ENCODE peak calls at places on chromosomes 16 and 17, in nine cellular contexts. One of them, this sample, is unnamed.

GRCh38 chr16:56869513-56870270 is 4.7 kb downstream of the SLC12A3 start:
- DNase-seq in PC-9: no peak
- DNase-seq in AG04450: no peak
- DNase-seq in prostate gland: no peak
- DNase-seq in PC-3: peak
- DNase-seq in AG10803: no peak
- DNase-seq in upper lobe of right lung: no peak
- DNase-seq in heart left ventricle: no peak
- DNase-seq in sigmoid colon: no peak
- DNase-seq in this sample: peak

GRCh38 chr17:40485851-40486512 is 15.4 kb downstream of the TNS4 start:
- DNase-seq in PC-3: peak
- DNase-seq in AG04450: peak
- DNase-seq in prostate gland: peak
- DNase-seq in PC-9: peak
- DNase-seq in sigmoid colon: peak
- DNase-seq in upper lobe of right lung: no peak
- DNase-seq in heart left ventricle: no peak
- DNase-seq in AG10803: peak
- DNase-seq in this sample: peak

GRCh38 chr17:75428775-75429469 is 23.4 kb upstream of the GRB2 start:
- DNase-seq in prostate gland: no peak
- DNase-seq in sigmoid colon: no peak
- DNase-seq in AG10803: peak
- DNase-seq in heart left ventricle: no peak
- DNase-seq in PC-3: peak
- DNase-seq in upper lobe of right lung: no peak
- DNase-seq in AG04450: peak
- DNase-seq in PC-9: peak
- DNase-seq in this sample: peak

GRCh38 chr17:74742153-74742515 is 5.1 kb downstream of the RAB37 start:
- DNase-seq in sigmoid colon: no peak
- DNase-seq in prostate gland: no peak
- DNase-seq in PC-3: peak
- DNase-seq in AG10803: no peak
- DNase-seq in PC-9: peak
- DNase-seq in heart left ventricle: peak
- DNase-seq in upper lobe of right lung: no peak
- DNase-seq in AG04450: no peak
- DNase-seq in this sample: no peak

GRCh38 chr17:3687949-3688614 is 7.9 kb downstream of the P2RX5 start:
- DNase-seq in heart left ventricle: no peak
- DNase-seq in AG04450: no peak
- DNase-seq in prostate gland: no peak
- DNase-seq in PC-9: no peak
- DNase-seq in AG10803: no peak
- DNase-seq in upper lobe of right lung: no peak
- DNase-seq in sigmoid colon: no peak
- DNase-seq in PC-3: no peak
- DNase-seq in this sample: no peak

GRCh38 chr17:40568074-40568836 is 3.0 kb upstream of the CCR7 start:
- DNase-seq in prostate gland: no peak
- DNase-seq in upper lobe of right lung: no peak
- DNase-seq in PC-9: no peak
- DNase-seq in PC-3: no peak
- DNase-seq in heart left ventricle: no peak
- DNase-seq in AG10803: no peak
- DNase-seq in sigmoid colon: no peak
- DNase-seq in AG04450: no peak
- DNase-seq in this sample: no peak

GRCh38 chr17:47203984-47204721 is 5.0 kb upstream of the MYL4 start:
- DNase-seq in PC-9: no peak
- DNase-seq in AG10803: peak
- DNase-seq in upper lobe of right lung: no peak
- DNase-seq in AG04450: no peak
- DNase-seq in PC-3: no peak
- DNase-seq in prostate gland: no peak
- DNase-seq in sigmoid colon: no peak
- DNase-seq in heart left ventricle: no peak
- DNase-seq in this sample: peak

GRCh38 chr16:71564377-71564967 is 12.4 kb downstream of the TAT start:
- DNase-seq in upper lobe of right lung: no peak
- DNase-seq in PC-9: no peak
- DNase-seq in heart left ventricle: no peak
- DNase-seq in sigmoid colon: no peak
- DNase-seq in AG10803: no peak
- DNase-seq in AG04450: no peak
- DNase-seq in PC-3: peak
- DNase-seq in prostate gland: no peak
- DNase-seq in this sample: no peak

GRCh38 chr17:8632087-8632486 is 1.6 kb upstream of the MYH10 start:
- DNase-seq in PC-3: no peak
- DNase-seq in upper lobe of right lung: no peak
- DNase-seq in sigmoid colon: no peak
- DNase-seq in AG04450: no peak
- DNase-seq in prostate gland: peak
- DNase-seq in PC-9: no peak
- DNase-seq in AG10803: no peak
- DNase-seq in heart left ventricle: peak
- DNase-seq in this sample: no peak

GRCh38 chr17:72336026-72336803 is 215.4 kb downstream of the SOX9 start:
- DNase-seq in sigmoid colon: no peak
- DNase-seq in prostate gland: no peak
- DNase-seq in AG10803: no peak
- DNase-seq in heart left ventricle: no peak
- DNase-seq in AG04450: no peak
- DNase-seq in upper lobe of right lung: no peak
- DNase-seq in PC-3: no peak
- DNase-seq in PC-9: no peak
- DNase-seq in this sample: no peak

GRCh38 chr16:20774703-20775362 is 11.0 kb downstream of the ACSM3 start:
- DNase-seq in heart left ventricle: peak
- DNase-seq in AG10803: peak
- DNase-seq in upper lobe of right lung: peak
- DNase-seq in prostate gland: peak
- DNase-seq in AG04450: peak
- DNase-seq in PC-9: no peak
- DNase-seq in PC-3: peak
- DNase-seq in sigmoid colon: no peak
- DNase-seq in this sample: peak

GRCh38 chr17:8757189-8757588 is 1.2 kb downstream of the SPDYE4 start:
- DNase-seq in upper lobe of right lung: no peak
- DNase-seq in PC-9: no peak
- DNase-seq in AG04450: no peak
- DNase-seq in AG10803: no peak
- DNase-seq in prostate gland: no peak
- DNase-seq in heart left ventricle: no peak
- DNase-seq in PC-3: no peak
- DNase-seq in sigmoid colon: no peak
- DNase-seq in this sample: no peak

GRCh38 chr17:11121680-11122079 is 119.3 kb upstream of the SHISA6 start:
- DNase-seq in AG10803: no peak
- DNase-seq in heart left ventricle: no peak
- DNase-seq in sigmoid colon: no peak
- DNase-seq in upper lobe of right lung: no peak
- DNase-seq in prostate gland: no peak
- DNase-seq in AG04450: no peak
- DNase-seq in PC-9: no peak
- DNase-seq in PC-3: no peak
- DNase-seq in this sample: no peak

GRCh38 chr17:75182569-75183436 is at the start of gene SUMO2:
- DNase-seq in heart left ventricle: peak
- DNase-seq in prostate gland: peak
- DNase-seq in AG04450: peak
- DNase-seq in upper lobe of right lung: peak
- DNase-seq in AG10803: peak
- DNase-seq in PC-3: peak
- DNase-seq in PC-9: peak
- DNase-seq in sigmoid colon: peak
- DNase-seq in this sample: peak

GRCh38 chr16:19083670-19084069 is 16.3 kb downstream of the COQ7 start:
- DNase-seq in AG04450: no peak
- DNase-seq in AG10803: no peak
- DNase-seq in prostate gland: no peak
- DNase-seq in PC-9: no peak
- DNase-seq in heart left ventricle: no peak
- DNase-seq in upper lobe of right lung: no peak
- DNase-seq in PC-3: no peak
- DNase-seq in sigmoid colon: no peak
- DNase-seq in this sample: no peak

GRCh38 chr16:19084139-19084538 is 16.7 kb downstream of the COQ7 start:
- DNase-seq in upper lobe of right lung: no peak
- DNase-seq in AG10803: no peak
- DNase-seq in AG04450: no peak
- DNase-seq in PC-9: no peak
- DNase-seq in heart left ventricle: no peak
- DNase-seq in PC-3: no peak
- DNase-seq in sigmoid colon: no peak
- DNase-seq in prostate gland: no peak
- DNase-seq in this sample: no peak

GRCh38 chr16:19084879-19085278 is 17.5 kb downstream of the COQ7 start:
- DNase-seq in sigmoid colon: no peak
- DNase-seq in PC-9: no peak
- DNase-seq in prostate gland: no peak
- DNase-seq in AG04450: no peak
- DNase-seq in PC-3: no peak
- DNase-seq in AG10803: no peak
- DNase-seq in upper lobe of right lung: no peak
- DNase-seq in heart left ventricle: no peak
- DNase-seq in this sample: no peak

GRCh38 chr16:19086322-19087199 is 19.1 kb downstream of the COQ7 start:
- DNase-seq in heart left ventricle: peak
- DNase-seq in upper lobe of right lung: peak
- DNase-seq in sigmoid colon: peak
- DNase-seq in AG04450: peak
- DNase-seq in AG10803: peak
- DNase-seq in prostate gland: peak
- DNase-seq in PC-9: peak
- DNase-seq in PC-3: peak
- DNase-seq in this sample: peak

GRCh38 chr16:19085679-19086200 is 18.3 kb downstream of the COQ7 start:
- DNase-seq in PC-3: no peak
- DNase-seq in heart left ventricle: no peak
- DNase-seq in AG04450: no peak
- DNase-seq in upper lobe of right lung: no peak
- DNase-seq in prostate gland: no peak
- DNase-seq in sigmoid colon: no peak
- DNase-seq in PC-9: no peak
- DNase-seq in AG10803: peak
- DNase-seq in this sample: peak
- H3K4me3 ChIP-seq in PC-3: peak
- H3K4me3 ChIP-seq in heart left ventricle: peak
- H3K4me3 ChIP-seq in AG04450: no peak
- H3K4me3 ChIP-seq in upper lobe of right lung: no peak
- H3K4me3 ChIP-seq in prostate gland: no peak
- H3K4me3 ChIP-seq in sigmoid colon: peak
- H3K4me3 ChIP-seq in PC-9: no peak
- H3K4me3 ChIP-seq in AG10803: no peak
- H3K4me3 ChIP-seq in this sample: no peak

GRCh38 chr17:44655983-44656700 is at the start of gene MEIOC:
- DNase-seq in heart left ventricle: no peak
- DNase-seq in PC-3: no peak
- DNase-seq in sigmoid colon: no peak
- DNase-seq in PC-9: no peak
- DNase-seq in prostate gland: no peak
- DNase-seq in upper lobe of right lung: no peak
- DNase-seq in AG04450: no peak
- DNase-seq in AG10803: no peak
- DNase-seq in this sample: peak
- TF ChIP-seq CTCF in heart left ventricle: no peak
- TF ChIP-seq CTCF in PC-3: no peak
- TF ChIP-seq CTCF in sigmoid colon: no peak
- TF ChIP-seq CTCF in PC-9: no peak
- TF ChIP-seq CTCF in prostate gland: no peak
- TF ChIP-seq CTCF in upper lobe of right lung: no peak
- TF ChIP-seq CTCF in AG04450: peak
- TF ChIP-seq CTCF in AG10803: peak
- TF ChIP-seq CTCF in this sample: no peak

GRCh38 chr16:777826-778225 is 10.4 kb downstream of the RPUSD1 start:
- DNase-seq in upper lobe of right lung: no peak
- DNase-seq in AG10803: no peak
- DNase-seq in PC-3: peak
- DNase-seq in PC-9: no peak
- DNase-seq in sigmoid colon: no peak
- DNase-seq in heart left ventricle: no peak
- DNase-seq in AG04450: no peak
- DNase-seq in prostate gland: no peak
- DNase-seq in this sample: no peak
- H3K4me3 ChIP-seq in upper lobe of right lung: no peak
- H3K4me3 ChIP-seq in AG10803: no peak
- H3K4me3 ChIP-seq in PC-3: no peak
- H3K4me3 ChIP-seq in PC-9: no peak
- H3K4me3 ChIP-seq in sigmoid colon: no peak
- H3K4me3 ChIP-seq in heart left ventricle: no peak
- H3K4me3 ChIP-seq in AG04450: no peak
- H3K4me3 ChIP-seq in prostate gland: no peak
- H3K4me3 ChIP-seq in this sample: no peak

GRCh38 chr16:49356728-49357488 is 16.7 kb upstream of the C16orf78 start:
- DNase-seq in PC-3: no peak
- DNase-seq in heart left ventricle: no peak
- DNase-seq in prostate gland: no peak
- DNase-seq in AG04450: no peak
- DNase-seq in AG10803: no peak
- DNase-seq in sigmoid colon: no peak
- DNase-seq in upper lobe of right lung: no peak
- DNase-seq in PC-9: no peak
- DNase-seq in this sample: no peak

GRCh38 chr16:49354101-49354500 is 19.5 kb upstream of the C16orf78 start:
- DNase-seq in PC-3: no peak
- DNase-seq in prostate gland: no peak
- DNase-seq in upper lobe of right lung: no peak
- DNase-seq in sigmoid colon: no peak
- DNase-seq in PC-9: no peak
- DNase-seq in AG04450: no peak
- DNase-seq in heart left ventricle: no peak
- DNase-seq in AG10803: no peak
- DNase-seq in this sample: no peak

GRCh38 chr16:49353650-49354049 is 20.0 kb upstream of the C16orf78 start:
- DNase-seq in upper lobe of right lung: no peak
- DNase-seq in heart left ventricle: no peak
- DNase-seq in AG04450: no peak
- DNase-seq in prostate gland: no peak
- DNase-seq in AG10803: no peak
- DNase-seq in sigmoid colon: no peak
- DNase-seq in PC-3: no peak
- DNase-seq in PC-9: no peak
- DNase-seq in this sample: peak

GRCh38 chr16:49355923-49356665 is 17.5 kb upstream of the C16orf78 start:
- DNase-seq in AG10803: no peak
- DNase-seq in sigmoid colon: no peak
- DNase-seq in upper lobe of right lung: no peak
- DNase-seq in prostate gland: no peak
- DNase-seq in heart left ventricle: peak
- DNase-seq in PC-3: no peak
- DNase-seq in AG04450: no peak
- DNase-seq in PC-9: no peak
- DNase-seq in this sample: no peak

DNA sequence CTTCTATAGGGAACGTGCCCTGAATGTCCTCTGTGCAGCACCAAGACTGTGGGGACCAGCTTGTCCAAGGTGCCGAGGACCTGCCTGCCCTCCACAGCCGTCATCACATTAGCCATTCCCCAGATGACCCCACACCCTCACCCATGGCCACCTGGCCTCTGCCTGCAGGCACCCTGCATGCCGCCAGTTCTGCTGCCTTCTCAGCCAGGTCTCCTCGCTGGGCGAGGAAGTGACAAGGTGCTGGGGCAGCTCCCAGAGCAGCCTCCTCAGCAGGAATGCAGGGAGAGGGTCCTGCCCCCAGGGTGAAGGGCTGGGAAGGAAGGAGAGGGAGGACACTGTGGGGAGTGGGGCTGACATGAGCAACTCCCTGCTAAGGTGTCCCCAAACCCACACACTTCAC is 18.6 kb upstream of the C16orf78 start:
- DNase-seq in AG10803: no peak
- DNase-seq in PC-3: no peak
- DNase-seq in AG04450: no peak
- DNase-seq in sigmoid colon: no peak
- DNase-seq in heart left ventricle: no peak
- DNase-seq in upper lobe of right lung: no peak
- DNase-seq in PC-9: no peak
- DNase-seq in prostate gland: no peak
- DNase-seq in this sample: no peak
- TF ChIP-seq CTCF in AG10803: no peak
- TF ChIP-seq CTCF in PC-3: no peak
- TF ChIP-seq CTCF in AG04450: no peak
- TF ChIP-seq CTCF in sigmoid colon: no peak
- TF ChIP-seq CTCF in heart left ventricle: no peak
- TF ChIP-seq CTCF in upper lobe of right lung: no peak
- TF ChIP-seq CTCF in PC-9: no peak
- TF ChIP-seq CTCF in prostate gland: no peak
- TF ChIP-seq CTCF in this sample: no peak